ENCODE peak calls at places on chromosomes 13 and 19, in nine cellular contexts. I is nephron progenitor cell; F is activated CD4-positive, alpha-beta T cell treated with anti-CD3 and anti-CD28 coated beads for 24 hours; J is NCI-H187; N is GOT3; A is HT1080; E is IMR-90; X is effector memory CD8-positive, alpha-beta T cell; R is activated naive CD8-positive, alpha-beta T cell treated with anti-CD3 and anti-CD28 coated beads for 36 hours. O is an unnamed sample.

GRCh38 chr13:48304132-48304876 is 753 bp downstream of the RB1 start:
- DNase-seq in I (peak; percentile 31), F (no peak), J (no peak), N (no peak), A (peak; percentile 37), E (peak; percentile 55), X (no peak), R (no peak), O (peak; percentile 59)

GRCh38 chr19:47489072-47489914 is 5.3 kb upstream of the KPTN start:
- DNase-seq in I (no peak), F (no peak), J (no peak), N (no peak), A (no peak), E (no peak), X (no peak), R (no peak), O (no peak)

GRCh38 chr19:1450735-1451669 is 1.1 kb downstream of the APC2 start:
- DNase-seq in I (no peak), F (no peak), J (no peak), N (no peak), A (no peak), E (no peak), X (no peak), R (no peak), O (no peak)

GRCh38 chr13:90918551-90918950 is 428.9 kb upstream of the MIR17HG start:
- DNase-seq in I (no peak), F (no peak), J (no peak), N (no peak), A (peak; percentile 52), E (peak; percentile 12), X (no peak), R (no peak), O (peak; percentile 47)

GRCh38 chr19:34757441-34757840 is 15.6 kb downstream of the ZNF599 start:
- DNase-seq in I (no peak), F (no peak), J (no peak), N (no peak), A (no peak), E (no peak), X (no peak), R (no peak), O (no peak)

GRCh38 chr19:42468273-42468796 is 25.6 kb upstream of the CXCL17 start:
- DNase-seq in I (no peak), F (no peak), J (no peak), N (peak; percentile 32), A (peak; percentile 75), E (peak; percentile 62), X (no peak), R (no peak), O (peak; percentile 67)

GRCh38 chr13:89936256-89936655 is 1411.2 kb upstream of the MIR17HG start:
- DNase-seq in I (no peak), F (no peak), J (no peak), N (no peak), A (no peak), E (no peak), X (no peak), R (no peak), O (no peak)

GRCh38 chr19:42281175-42282035 is 12.4 kb downstream of the CIC start:
- DNase-seq in I (no peak), F (no peak), J (no peak), N (no peak), A (peak; percentile 67), E (peak; percentile 41), X (no peak), R (peak; percentile 51), O (peak; percentile 61)

GRCh38 chr13:48570225-48570828 is 37.4 kb upstream of the RCBTB2 start:
- DNase-seq in I (no peak), F (no peak), J (no peak), N (no peak), A (no peak), E (no peak), X (no peak), R (no peak), O (no peak)

GRCh38 chr19:37932985-37933953 is 26.3 kb downstream of the SIPA1L3 start:
- DNase-seq in I (no peak), F (no peak), J (peak; percentile 71), N (no peak), A (peak; percentile 86), E (peak; percentile 61), X (no peak), R (no peak), O (peak; percentile 34)

O was measured in fibroblast of pulmonary artery.